ENCODE peak calls at places on chromosomes 5 and 9, in five cellular contexts. One of them, this sample, is unnamed.

GRCh38 chr9:99040911-99041582 is 63.9 kb upstream of the TGFBR1 start:
- DNase-seq in K562: no peak
- DNase-seq in lower leg skin: no peak
- DNase-seq in ovary: no peak
- DNase-seq in heart left ventricle: no peak
- DNase-seq in this sample: no peak

GRCh38 chr5:61916621-61917620 is 389.1 kb upstream of the KIF2A start:
- DNase-seq in K562: no peak
- DNase-seq in lower leg skin: no peak
- DNase-seq in ovary: no peak
- DNase-seq in heart left ventricle: no peak
- DNase-seq in this sample: no peak

GRCh38 chr5:122874179-122874875 is 28.9 kb downstream of the SNX24 start:
- DNase-seq in K562: no peak
- DNase-seq in lower leg skin: no peak
- DNase-seq in ovary: no peak
- DNase-seq in heart left ventricle: no peak
- DNase-seq in this sample: no peak

GRCh38 chr5:14668247-14668646 is 3.7 kb downstream of the OTULIN start:
- DNase-seq in K562: no peak
- DNase-seq in lower leg skin: no peak
- DNase-seq in ovary: no peak
- DNase-seq in heart left ventricle: no peak
- DNase-seq in this sample: no peak

GRCh38 chr9:18352716-18353115 is 121.2 kb upstream of the ADAMTSL1 start:
- DNase-seq in K562: no peak
- DNase-seq in lower leg skin: no peak
- DNase-seq in ovary: no peak
- DNase-seq in heart left ventricle: no peak
- DNase-seq in this sample: no peak

GRCh38 chr5:97636766-97637165 is 453.7 kb upstream of the RIOK2 start:
- DNase-seq in K562: no peak
- DNase-seq in lower leg skin: no peak
- DNase-seq in ovary: no peak
- DNase-seq in heart left ventricle: no peak
- DNase-seq in this sample: no peak

GRCh38 chr9:74125916-74126315 is 371.2 kb upstream of the RORB start:
- DNase-seq in K562: no peak
- DNase-seq in lower leg skin: no peak
- DNase-seq in ovary: no peak
- DNase-seq in heart left ventricle: no peak
- DNase-seq in this sample: no peak

GRCh38 chr9:89952401-89952800 is 347.6 kb downstream of the GADD45G start:
- DNase-seq in K562: no peak
- DNase-seq in lower leg skin: no peak
- DNase-seq in ovary: no peak
- DNase-seq in heart left ventricle: no peak
- DNase-seq in this sample: no peak

GRCh38 chr9:93096811-93097382 is 880 bp downstream of the CARD19 start:
- DNase-seq in K562: no peak
- DNase-seq in lower leg skin: peak
- DNase-seq in ovary: no peak
- DNase-seq in heart left ventricle: no peak
- DNase-seq in this sample: peak

GRCh38 chr5:148962200-148962550 is 100.7 kb downstream of the SH3TC2 start:
- DNase-seq in K562: no peak
- DNase-seq in lower leg skin: no peak
- DNase-seq in ovary: no peak
- DNase-seq in heart left ventricle: no peak
- DNase-seq in this sample: no peak

GRCh38 chr5:172453986-172454354 is 355 bp downstream of the SH3PXD2B start:
- DNase-seq in K562: peak
- DNase-seq in lower leg skin: peak
- DNase-seq in ovary: peak
- DNase-seq in heart left ventricle: peak
- DNase-seq in this sample: peak

GRCh38 chr9:38641985-38642864 is 21.8 kb upstream of the ANKRD18A start:
- DNase-seq in K562: no peak
- DNase-seq in lower leg skin: no peak
- DNase-seq in ovary: no peak
- DNase-seq in heart left ventricle: no peak
- DNase-seq in this sample: no peak

GRCh38 chr5:53006920-53007890 is 18.1 kb downstream of the ITGA2 start:
- DNase-seq in K562: no peak
- DNase-seq in lower leg skin: no peak
- DNase-seq in ovary: no peak
- DNase-seq in heart left ventricle: no peak
- DNase-seq in this sample: no peak

GRCh38 chr9:73437758-73438157 is 286.1 kb downstream of the ANXA1 start:
- DNase-seq in K562: no peak
- DNase-seq in lower leg skin: no peak
- DNase-seq in ovary: no peak
- DNase-seq in heart left ventricle: no peak
- DNase-seq in this sample: no peak

GRCh38 chr9:214488-215448 is at the start of gene DOCK8:
- DNase-seq in K562: peak
- DNase-seq in lower leg skin: peak
- DNase-seq in ovary: no peak
- DNase-seq in heart left ventricle: peak
- DNase-seq in this sample: peak

GRCh38 chr5:179251276-179251969 is 93.8 kb downstream of the ADAMTS2 start:
- DNase-seq in K562: no peak
- DNase-seq in lower leg skin: peak
- DNase-seq in ovary: no peak
- DNase-seq in heart left ventricle: peak
- DNase-seq in this sample: peak

GRCh38 chr5:134113908-134114875 is at the start of gene TCF7:
- DNase-seq in K562: peak
- DNase-seq in lower leg skin: peak
- DNase-seq in ovary: peak
- DNase-seq in heart left ventricle: peak
- DNase-seq in this sample: peak

GRCh38 chr5:10633271-10634049 is 69.6 kb downstream of the ANKRD33B start:
- DNase-seq in K562: no peak
- DNase-seq in lower leg skin: peak
- DNase-seq in ovary: no peak
- DNase-seq in heart left ventricle: peak
- DNase-seq in this sample: no peak

GRCh38 chr5:14560091-14560595 is 21.4 kb upstream of the OTULINL start:
- DNase-seq in K562: no peak
- DNase-seq in lower leg skin: no peak
- DNase-seq in ovary: no peak
- DNase-seq in heart left ventricle: no peak
- DNase-seq in this sample: no peak

GRCh38 chr5:54956922-54957321 is 28.5 kb downstream of the ESM1 start:
- DNase-seq in K562: no peak
- DNase-seq in lower leg skin: no peak
- DNase-seq in ovary: no peak
- DNase-seq in heart left ventricle: no peak
- DNase-seq in this sample: no peak

GRCh38 chr5:98314262-98314661 is 459.2 kb upstream of the RGMB start:
- DNase-seq in K562: no peak
- DNase-seq in lower leg skin: no peak
- DNase-seq in ovary: no peak
- DNase-seq in heart left ventricle: no peak
- DNase-seq in this sample: no peak

GRCh38 chr5:102678267-102679058 is 76.6 kb upstream of the PAM start:
- DNase-seq in K562: no peak
- DNase-seq in lower leg skin: no peak
- DNase-seq in ovary: no peak
- DNase-seq in heart left ventricle: no peak
- DNase-seq in this sample: no peak

GRCh38 chr9:4258321-4259093 is 41.4 kb downstream of the GLIS3 start:
- DNase-seq in K562: no peak
- DNase-seq in lower leg skin: no peak
- DNase-seq in ovary: no peak
- DNase-seq in heart left ventricle: no peak
- DNase-seq in this sample: no peak

GRCh38 chr5:138943615-138944173 is 68.6 kb upstream of the LRRTM2 start:
- DNase-seq in K562: no peak
- DNase-seq in lower leg skin: peak
- DNase-seq in ovary: no peak
- DNase-seq in heart left ventricle: no peak
- DNase-seq in this sample: no peak

GRCh38 chr5:151895660-151896040 is 29.0 kb downstream of the GLRA1 start:
- DNase-seq in K562: no peak
- DNase-seq in lower leg skin: no peak
- DNase-seq in ovary: no peak
- DNase-seq in heart left ventricle: no peak
- DNase-seq in this sample: no peak

DNA sequence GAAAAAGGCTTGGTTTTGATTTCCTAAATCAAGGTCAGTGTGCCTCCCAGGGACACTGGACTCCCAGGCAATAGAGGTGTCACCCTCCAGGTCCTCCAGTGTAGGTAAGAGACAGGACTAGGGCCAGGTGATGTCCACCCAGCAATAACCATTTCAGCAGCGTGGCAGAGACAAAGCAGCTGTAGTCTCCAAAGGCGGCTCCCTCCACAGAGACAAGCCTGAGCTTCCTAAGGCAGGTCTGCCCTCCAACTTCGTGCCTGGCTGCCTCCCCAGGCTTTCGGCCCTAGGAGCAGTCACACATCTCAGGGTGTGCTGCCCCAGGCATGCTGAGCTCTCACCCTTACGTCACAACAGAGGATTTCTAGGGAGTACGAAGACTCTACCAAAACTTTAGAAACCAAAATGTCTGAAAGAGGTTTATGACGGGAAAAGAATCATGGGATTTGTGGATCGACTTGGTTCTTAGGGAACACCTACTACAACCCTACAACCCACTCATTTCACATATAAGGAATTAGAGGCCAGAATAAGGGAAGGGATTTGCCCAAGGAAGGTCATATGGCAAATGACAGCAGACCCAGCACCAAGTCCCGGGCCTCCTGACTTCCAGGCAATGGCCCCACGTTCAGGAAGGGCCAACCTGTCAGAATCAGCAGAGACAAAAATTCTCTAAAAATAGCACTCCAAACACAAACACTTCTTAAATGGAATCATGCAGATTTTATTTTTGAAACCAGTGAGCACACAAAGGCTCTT is 105.5 kb downstream of the KLHL3 start:
- DNase-seq in K562: no peak
- DNase-seq in lower leg skin: peak
- DNase-seq in ovary: no peak
- DNase-seq in heart left ventricle: no peak
- DNase-seq in this sample: no peak
- TF ChIP-seq POLR2A in K562: no peak
- TF ChIP-seq POLR2A in lower leg skin: no peak
- TF ChIP-seq POLR2A in ovary: no peak
- TF ChIP-seq POLR2A in heart left ventricle: no peak
- TF ChIP-seq POLR2A in this sample: no peak

DNA sequence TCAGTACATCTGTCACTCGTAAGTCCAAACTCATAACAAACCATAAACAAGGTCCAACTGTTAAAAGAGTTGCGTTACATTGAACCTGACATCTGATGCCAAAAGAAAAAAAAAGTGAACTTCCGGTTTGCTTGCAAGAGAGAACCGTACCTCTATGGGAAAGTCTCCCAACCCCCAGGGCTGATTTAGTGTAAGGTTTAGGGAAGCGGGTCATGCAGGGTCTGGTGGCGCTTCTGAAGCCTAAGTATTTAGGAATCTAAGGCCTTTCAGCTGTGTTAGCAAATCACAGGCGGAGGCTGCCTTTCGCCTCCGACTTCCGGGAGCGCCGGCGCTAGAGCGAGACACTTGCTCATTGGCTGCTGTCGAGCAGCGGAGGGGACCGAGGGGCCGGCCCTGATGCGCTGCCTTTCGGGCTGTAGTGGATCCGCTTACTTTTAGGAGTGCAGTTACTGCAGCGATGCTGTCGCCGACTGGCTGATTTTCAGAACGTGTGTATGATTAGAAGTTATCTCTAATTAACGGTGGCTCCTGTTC is 12.0 kb upstream of the GNPDA1 start:
- DNase-seq in K562: peak
- DNase-seq in lower leg skin: peak
- DNase-seq in ovary: peak
- DNase-seq in heart left ventricle: peak
- DNase-seq in this sample: peak
- TF ChIP-seq POLR2A in K562: peak
- TF ChIP-seq POLR2A in lower leg skin: no peak
- TF ChIP-seq POLR2A in ovary: no peak
- TF ChIP-seq POLR2A in heart left ventricle: peak
- TF ChIP-seq POLR2A in this sample: peak

GRCh38 chr9:127223266-127223665 is 41.3 kb upstream of the GARNL3 start:
- DNase-seq in K562: no peak
- DNase-seq in lower leg skin: peak
- DNase-seq in ovary: no peak
- DNase-seq in heart left ventricle: no peak
- DNase-seq in this sample: no peak

GRCh38 chr9:127225747-127226646 is 38.6 kb upstream of the GARNL3 start:
- DNase-seq in K562: no peak
- DNase-seq in lower leg skin: peak
- DNase-seq in ovary: no peak
- DNase-seq in heart left ventricle: no peak
- DNase-seq in this sample: no peak

GRCh38 chr9:127223810-127224177 is 40.8 kb upstream of the GARNL3 start:
- DNase-seq in K562: no peak
- DNase-seq in lower leg skin: peak
- DNase-seq in ovary: peak
- DNase-seq in heart left ventricle: no peak
- DNase-seq in this sample: no peak

GRCh38 chr9:127224883-127225739 is 39.5 kb upstream of the GARNL3 start:
- DNase-seq in K562: peak
- DNase-seq in lower leg skin: peak
- DNase-seq in ovary: peak
- DNase-seq in heart left ventricle: peak
- DNase-seq in this sample: peak

DNA sequence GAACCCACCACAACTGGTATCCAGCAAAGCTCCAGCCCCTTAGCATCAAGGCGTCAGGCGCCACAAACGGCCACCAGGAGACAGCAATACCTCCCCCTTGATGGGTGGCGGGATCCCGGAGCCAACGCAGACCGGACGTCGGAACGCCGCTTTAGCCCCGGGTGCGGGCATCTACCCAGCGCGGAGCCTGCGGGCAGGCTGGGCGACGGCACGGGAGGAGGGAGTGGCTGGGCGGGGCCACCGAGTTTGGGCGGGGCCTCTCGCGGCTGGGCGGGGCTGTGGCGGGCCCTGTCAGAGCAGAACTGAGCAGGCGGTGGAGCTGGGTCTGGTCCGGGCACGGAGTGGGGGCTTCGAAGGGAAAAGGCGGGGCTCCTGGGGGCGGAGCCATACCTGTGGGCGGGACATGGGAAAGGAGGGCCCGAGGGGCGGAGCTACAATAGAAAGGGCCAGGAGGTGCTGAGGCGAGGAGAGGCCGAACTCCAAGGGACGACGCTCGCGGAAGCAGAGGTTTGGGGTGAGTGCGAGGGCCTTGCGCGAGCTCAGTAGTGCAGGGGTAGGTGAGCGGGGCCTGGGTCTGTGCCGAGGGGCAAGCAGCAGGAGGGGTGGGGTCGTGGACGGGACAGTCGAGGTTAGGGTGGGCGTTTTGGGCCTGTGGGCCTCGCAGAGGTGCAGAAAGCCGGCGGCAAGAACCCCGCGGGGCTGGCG is 40.2 kb upstream of the GARNL3 start:
- DNase-seq in K562: peak
- DNase-seq in lower leg skin: peak
- DNase-seq in ovary: peak
- DNase-seq in heart left ventricle: peak
- DNase-seq in this sample: peak
- TF ChIP-seq POLR2A in K562: no peak
- TF ChIP-seq POLR2A in lower leg skin: no peak
- TF ChIP-seq POLR2A in ovary: peak
- TF ChIP-seq POLR2A in heart left ventricle: peak
- TF ChIP-seq POLR2A in this sample: peak

GRCh38 chr5:143402464-143403356 is 776 bp downstream of the NR3C1 start:
- DNase-seq in K562: peak
- DNase-seq in lower leg skin: peak
- DNase-seq in ovary: peak
- DNase-seq in heart left ventricle: peak
- DNase-seq in this sample: peak
- TF ChIP-seq POLR2A in K562: no peak
- TF ChIP-seq POLR2A in lower leg skin: no peak
- TF ChIP-seq POLR2A in ovary: no peak
- TF ChIP-seq POLR2A in heart left ventricle: no peak
- TF ChIP-seq POLR2A in this sample: peak